ENCODE peak calls at places on chromosomes 1 and 21, in four cellular contexts. D, L, G and F are unnamed samples. For H3K4me1, the result is how much of the 10 kb centered on the place peaks cover.

GRCh38 chr21:30257773-30258172 is 25.0 kb downstream of the KRTAP24-1 start:
- DNase-seq in D (no peak), G (no peak), L (no peak), F (no peak)

GRCh38 chr1:24899581-24900485 is 30.2 kb downstream of the RUNX3 start:
- DNase-seq in G (no peak), D (no peak), L (no peak), F (no peak)

GRCh38 chr1:41900611-41901444 is 17.9 kb downstream of the HIVEP3 start:
- DNase-seq in D (no peak), G (no peak), L (no peak), F (no peak)

GRCh38 chr1:226447932-226448670 is 40.2 kb upstream of the PARP1 start:
- DNase-seq in D (no peak), G (no peak), L (no peak), F (no peak)

GRCh38 chr1:109891930-109892329 is 18.7 kb upstream of the CSF1 start:
- DNase-seq in G (no peak), D (no peak), L (no peak), F (no peak)

GRCh38 chr1:187517508-187517907 is 688.8 kb downstream of the PLA2G4A start:
- DNase-seq in G (no peak), L (no peak), D (no peak), F (no peak)

GRCh38 chr1:103525114-103525606 is 339 bp upstream of the RNPC3 start:
- DNase-seq in G (peak), L (peak), D (no peak), F (peak)

GRCh38 chr1:225694151-225694603 is 41.3 kb upstream of the ENAH start:
- DNase-seq in D (no peak), G (no peak), L (no peak), F (no peak)

GRCh38 chr1:191993549-191993948 is 164.7 kb upstream of the RGS18 start:
- DNase-seq in D (no peak), L (no peak), G (no peak), F (no peak)

GRCh38 chr1:150973826-150974579 is 632 bp downstream of the CERS2 start:
- DNase-seq in L (peak), G (peak), D (peak), F (no peak)

GRCh38 chr1:150971583-150972416 is 2.8 kb downstream of the CERS2 start:
- DNase-seq in L (no peak), G (no peak), D (no peak), F (no peak)

GRCh38 chr1:150974580-150975478 is at the start of gene CERS2:
- DNase-seq in D (peak), G (peak), L (peak), F (peak)

GRCh38 chr1:150972417-150972940 is 2.2 kb downstream of the CERS2 start:
- DNase-seq in L (no peak), D (no peak), G (no peak), F (no peak)

DNA sequence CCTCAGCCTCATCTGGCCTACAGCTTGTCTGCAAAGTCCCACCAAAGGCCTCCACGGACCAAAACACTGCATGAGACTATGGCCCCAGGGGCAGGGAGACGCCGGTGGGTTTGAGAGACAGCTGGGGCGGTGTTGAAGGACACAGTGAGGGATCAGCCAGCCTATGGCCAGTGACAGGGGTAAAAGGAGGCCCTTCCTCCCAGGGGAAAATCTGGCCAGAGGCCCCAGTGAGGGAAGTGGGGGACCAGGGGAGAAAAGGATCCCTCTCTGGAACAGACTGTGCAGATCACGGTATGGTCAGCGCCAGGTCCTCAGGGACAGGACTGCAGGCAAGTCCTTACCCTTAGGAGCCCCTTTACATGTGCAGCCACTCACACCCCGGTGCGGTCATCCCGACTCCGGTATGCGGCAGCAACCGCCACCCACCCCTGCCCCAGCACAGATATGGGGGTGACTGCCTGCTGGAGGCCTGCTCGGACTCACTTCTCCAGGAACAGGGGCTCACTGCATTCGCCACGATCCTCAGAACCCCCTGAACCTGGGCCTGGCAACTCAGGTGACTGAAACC is 1.3 kb downstream of the CERS2 start:
- DNase-seq in L (no peak), D (peak), G (no peak), F (no peak)
- H3K4me1 ChIP-seq in L (half or more), D (under half), G (under half), F (half or more)

DNA sequence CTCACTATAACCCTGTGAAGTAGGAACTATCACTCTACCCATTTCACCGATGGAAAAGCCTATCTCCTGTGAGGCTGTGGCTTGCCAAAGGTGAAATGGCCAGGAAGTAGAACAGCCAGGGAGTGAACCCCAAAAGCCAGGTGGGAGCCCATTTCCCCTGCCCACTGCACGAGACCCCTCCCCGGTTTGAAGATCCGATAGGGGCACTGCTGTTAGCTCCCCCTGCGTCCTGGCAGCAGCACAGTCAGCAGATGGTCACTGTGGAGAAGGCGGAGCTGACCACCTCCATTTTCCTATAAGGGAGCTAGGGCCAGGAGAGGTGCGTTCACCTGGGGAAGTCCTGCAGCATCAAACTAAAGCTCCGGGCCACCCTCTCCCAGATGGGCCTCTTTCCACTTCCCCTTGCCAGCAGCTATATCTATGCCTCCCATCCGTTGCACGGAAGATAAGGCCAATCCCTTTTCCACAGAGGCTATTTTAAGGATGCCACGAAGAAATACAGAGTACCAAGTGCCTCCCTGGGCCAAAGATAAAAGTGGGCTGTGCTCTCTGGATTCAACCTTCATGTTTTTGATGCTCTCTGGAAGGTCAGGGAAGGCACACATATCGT is 7.8 kb downstream of the ERG start:
- DNase-seq in G (no peak), D (no peak), L (no peak), F (no peak)
- H3K4me1 ChIP-seq in G (under half), D (under half), L (under half), F (under half)

GRCh38 chr21:36646645-36647044 is 52.3 kb upstream of the SIM2 start:
- DNase-seq in G (no peak), D (no peak), L (no peak), F (no peak)
- H3K4me1 ChIP-seq in G (under half), D (under half), L (under half), F (under half)

GRCh38 chr1:117372863-117373412 is 5.7 kb downstream of the MAN1A2 start:
- DNase-seq in D (no peak), L (no peak), G (no peak), F (no peak)

GRCh38 chr1:117370071-117370470 is 2.8 kb downstream of the MAN1A2 start:
- DNase-seq in D (no peak), L (no peak), G (no peak), F (no peak)

GRCh38 chr1:117373932-117374331 is 6.7 kb downstream of the MAN1A2 start:
- DNase-seq in G (no peak), D (no peak), L (no peak), F (no peak)

GRCh38 chr1:117370509-117370908 is 3.3 kb downstream of the MAN1A2 start:
- DNase-seq in L (no peak), D (no peak), G (no peak), F (no peak)

GRCh38 chr1:117371436-117372151 is 4.3 kb downstream of the MAN1A2 start:
- DNase-seq in L (no peak), D (no peak), G (no peak), F (no peak)
- H3K4me1 ChIP-seq in L (under half), D (under half), G (under half), F (half or more)

DNA sequence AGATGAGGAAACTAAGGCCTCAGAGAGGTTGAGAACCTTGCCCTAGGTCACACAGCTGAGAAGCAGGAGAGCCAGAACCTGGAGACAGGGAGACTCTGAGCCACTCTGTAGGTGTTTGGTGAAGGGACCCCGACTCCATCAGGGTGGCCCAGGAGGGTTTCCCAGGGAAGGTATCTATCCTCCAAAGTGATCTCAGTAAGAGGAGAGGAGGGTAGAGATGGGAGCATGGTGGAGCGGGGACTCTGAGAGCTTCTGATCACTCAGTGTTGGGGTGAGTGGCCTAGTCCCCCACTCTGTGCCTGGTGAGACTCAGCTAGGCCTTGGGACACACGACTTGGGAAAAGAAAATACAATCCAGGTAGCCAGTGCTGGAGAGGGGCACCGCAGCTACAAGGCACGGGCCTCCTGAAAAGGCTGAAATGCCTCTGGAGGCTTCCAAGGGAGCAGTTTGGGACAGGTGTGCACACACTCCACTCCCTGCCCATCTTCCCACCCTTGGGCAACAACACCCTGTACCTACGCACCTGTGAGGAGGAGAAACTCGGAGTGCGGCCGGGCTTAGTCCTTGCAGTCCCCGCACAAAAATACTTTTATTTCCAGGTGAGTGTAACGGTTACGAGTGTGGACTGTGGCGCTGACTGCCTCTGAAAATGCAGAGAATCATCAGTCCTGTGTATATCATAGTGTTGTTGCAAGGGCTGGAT is 80.8 kb downstream of the CAMK2N1 start:
- DNase-seq in L (no peak), D (no peak), G (no peak), F (no peak)
- H3K4me1 ChIP-seq in L (under half), D (under half), G (under half), F (under half)

GRCh38 chr1:233962878-233963277 is 58.4 kb downstream of the SLC35F3 start:
- DNase-seq in L (no peak), G (no peak), D (no peak), F (no peak)
- H3K4me1 ChIP-seq in L (under half), G (under half), D (under half), F (under half)

DNA sequence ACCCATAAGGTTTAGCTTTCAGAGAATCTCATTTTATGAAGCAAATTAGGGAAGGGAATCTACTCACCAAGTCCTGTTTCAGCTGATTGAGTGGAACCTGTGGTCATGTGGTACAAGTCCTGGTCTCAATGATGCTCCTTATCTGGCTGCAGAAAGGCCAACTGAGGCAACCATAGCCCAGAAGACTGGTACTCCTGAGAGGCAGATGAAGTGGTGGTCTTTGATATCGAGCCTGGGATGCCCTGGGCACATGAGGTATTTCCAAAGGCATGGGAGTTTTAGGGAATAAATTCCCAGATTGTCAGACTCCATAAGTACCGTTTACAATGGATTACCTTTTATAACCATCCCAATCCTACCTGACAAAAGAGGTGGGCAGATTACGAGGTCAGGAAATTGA is 3.3 kb downstream of the MX1 start:
- DNase-seq in D (no peak), L (no peak), G (no peak), F (no peak)
- H3K4me1 ChIP-seq in D (under half), L (under half), G (under half), F (under half)